ENCODE peak calls at places on chromosomes 1 and 21, in six cellular contexts. One of them, this sample, is unnamed.

GRCh38 chr1:181396171-181396670 is 87.1 kb upstream of the CACNA1E start:
- DNase-seq in NAMALWA: no peak
- DNase-seq in activated T-helper 1 cell treated with Interleukin-2 at 50 U/mL for 16 hours: peak
- DNase-seq in C1 segment of cervical spinal cord: no peak
- DNase-seq in effector CD8-positive, alpha-beta T cell: peak
- DNase-seq in EH: no peak
- DNase-seq in this sample: peak

GRCh38 chr1:180530501-180530900 is 28.1 kb upstream of the ACBD6 start:
- DNase-seq in EH: peak
- DNase-seq in NAMALWA: no peak
- DNase-seq in effector CD8-positive, alpha-beta T cell: no peak
- DNase-seq in C1 segment of cervical spinal cord: no peak
- DNase-seq in activated T-helper 1 cell treated with Interleukin-2 at 50 U/mL for 16 hours: no peak
- DNase-seq in this sample: no peak

GRCh38 chr21:23801292-23801691 is 1806.0 kb downstream of the MRPL39 start:
- DNase-seq in EH: no peak
- DNase-seq in activated T-helper 1 cell treated with Interleukin-2 at 50 U/mL for 16 hours: no peak
- DNase-seq in C1 segment of cervical spinal cord: no peak
- DNase-seq in NAMALWA: no peak
- DNase-seq in effector CD8-positive, alpha-beta T cell: no peak
- DNase-seq in this sample: no peak

GRCh38 chr1:85544689-85545203 is 35.8 kb upstream of the CCN1 start:
- DNase-seq in effector CD8-positive, alpha-beta T cell: no peak
- DNase-seq in activated T-helper 1 cell treated with Interleukin-2 at 50 U/mL for 16 hours: no peak
- DNase-seq in EH: peak
- DNase-seq in C1 segment of cervical spinal cord: no peak
- DNase-seq in NAMALWA: no peak
- DNase-seq in this sample: no peak

GRCh38 chr21:16587141-16587570 is 857.4 kb downstream of the USP25 start:
- DNase-seq in effector CD8-positive, alpha-beta T cell: no peak
- DNase-seq in NAMALWA: no peak
- DNase-seq in C1 segment of cervical spinal cord: peak
- DNase-seq in activated T-helper 1 cell treated with Interleukin-2 at 50 U/mL for 16 hours: no peak
- DNase-seq in EH: no peak
- DNase-seq in this sample: no peak

GRCh38 chr1:160519542-160520435 is 3.3 kb downstream of the SLAMF6 start:
- DNase-seq in EH: no peak
- DNase-seq in activated T-helper 1 cell treated with Interleukin-2 at 50 U/mL for 16 hours: no peak
- DNase-seq in NAMALWA: peak
- DNase-seq in effector CD8-positive, alpha-beta T cell: no peak
- DNase-seq in C1 segment of cervical spinal cord: no peak
- DNase-seq in this sample: no peak

GRCh38 chr1:22773981-22774471 is 63.4 kb downstream of the EPHB2 start:
- DNase-seq in EH: peak
- DNase-seq in NAMALWA: no peak
- DNase-seq in effector CD8-positive, alpha-beta T cell: no peak
- DNase-seq in C1 segment of cervical spinal cord: no peak
- DNase-seq in activated T-helper 1 cell treated with Interleukin-2 at 50 U/mL for 16 hours: no peak
- DNase-seq in this sample: no peak

GRCh38 chr21:41901782-41902181 is 22.6 kb upstream of the PRDM15 start:
- DNase-seq in C1 segment of cervical spinal cord: no peak
- DNase-seq in NAMALWA: no peak
- DNase-seq in activated T-helper 1 cell treated with Interleukin-2 at 50 U/mL for 16 hours: no peak
- DNase-seq in EH: no peak
- DNase-seq in effector CD8-positive, alpha-beta T cell: no peak
- DNase-seq in this sample: no peak

GRCh38 chr1:201576914-201577313 is 38.0 kb downstream of the NAV1 start:
- DNase-seq in activated T-helper 1 cell treated with Interleukin-2 at 50 U/mL for 16 hours: no peak
- DNase-seq in NAMALWA: no peak
- DNase-seq in effector CD8-positive, alpha-beta T cell: no peak
- DNase-seq in EH: no peak
- DNase-seq in C1 segment of cervical spinal cord: no peak
- DNase-seq in this sample: no peak

GRCh38 chr1:159554681-159555080 is 18.9 kb upstream of the OR10J5 start:
- DNase-seq in effector CD8-positive, alpha-beta T cell: no peak
- DNase-seq in EH: no peak
- DNase-seq in activated T-helper 1 cell treated with Interleukin-2 at 50 U/mL for 16 hours: no peak
- DNase-seq in NAMALWA: no peak
- DNase-seq in C1 segment of cervical spinal cord: no peak
- DNase-seq in this sample: no peak

GRCh38 chr1:151458936-151459330 is 361 bp downstream of the POGZ start:
- DNase-seq in C1 segment of cervical spinal cord: no peak
- DNase-seq in activated T-helper 1 cell treated with Interleukin-2 at 50 U/mL for 16 hours: peak
- DNase-seq in NAMALWA: peak
- DNase-seq in EH: peak
- DNase-seq in effector CD8-positive, alpha-beta T cell: peak
- DNase-seq in this sample: peak

GRCh38 chr1:180800945-180801344 is 111.8 kb upstream of the KIAA1614 start:
- DNase-seq in NAMALWA: no peak
- DNase-seq in C1 segment of cervical spinal cord: no peak
- DNase-seq in activated T-helper 1 cell treated with Interleukin-2 at 50 U/mL for 16 hours: no peak
- DNase-seq in effector CD8-positive, alpha-beta T cell: no peak
- DNase-seq in EH: no peak
- DNase-seq in this sample: no peak

GRCh38 chr21:39630827-39631226 is 18.1 kb downstream of the B3GALT5 start:
- DNase-seq in NAMALWA: no peak
- DNase-seq in EH: peak
- DNase-seq in effector CD8-positive, alpha-beta T cell: no peak
- DNase-seq in C1 segment of cervical spinal cord: no peak
- DNase-seq in activated T-helper 1 cell treated with Interleukin-2 at 50 U/mL for 16 hours: no peak
- DNase-seq in this sample: no peak

GRCh38 chr1:67759692-67760029 is 73.6 kb downstream of the GNG12 start:
- DNase-seq in C1 segment of cervical spinal cord: no peak
- DNase-seq in activated T-helper 1 cell treated with Interleukin-2 at 50 U/mL for 16 hours: no peak
- DNase-seq in NAMALWA: no peak
- DNase-seq in effector CD8-positive, alpha-beta T cell: no peak
- DNase-seq in EH: peak
- DNase-seq in this sample: no peak

GRCh38 chr1:46581685-46582455 is 22.2 kb downstream of the MKNK1 start:
- DNase-seq in C1 segment of cervical spinal cord: no peak
- DNase-seq in effector CD8-positive, alpha-beta T cell: no peak
- DNase-seq in EH: no peak
- DNase-seq in activated T-helper 1 cell treated with Interleukin-2 at 50 U/mL for 16 hours: no peak
- DNase-seq in NAMALWA: no peak
- DNase-seq in this sample: peak

GRCh38 chr1:182580736-182581135 is 8.3 kb downstream of the RNASEL start:
- DNase-seq in EH: no peak
- DNase-seq in NAMALWA: no peak
- DNase-seq in activated T-helper 1 cell treated with Interleukin-2 at 50 U/mL for 16 hours: no peak
- DNase-seq in C1 segment of cervical spinal cord: no peak
- DNase-seq in effector CD8-positive, alpha-beta T cell: no peak
- DNase-seq in this sample: no peak

GRCh38 chr21:35113064-35113463 is 64.0 kb upstream of the RUNX1 start:
- DNase-seq in EH: peak
- DNase-seq in C1 segment of cervical spinal cord: no peak
- DNase-seq in NAMALWA: no peak
- DNase-seq in effector CD8-positive, alpha-beta T cell: no peak
- DNase-seq in activated T-helper 1 cell treated with Interleukin-2 at 50 U/mL for 16 hours: no peak
- DNase-seq in this sample: no peak

GRCh38 chr21:30354308-30355005 is 6.1 kb upstream of the KRTAP23-1 start:
- DNase-seq in NAMALWA: no peak
- DNase-seq in EH: no peak
- DNase-seq in effector CD8-positive, alpha-beta T cell: no peak
- DNase-seq in activated T-helper 1 cell treated with Interleukin-2 at 50 U/mL for 16 hours: no peak
- DNase-seq in C1 segment of cervical spinal cord: no peak
- DNase-seq in this sample: no peak

GRCh38 chr1:88685239-88685604 is 1.1 kb downstream of the PKN2 start:
- DNase-seq in EH: peak
- DNase-seq in NAMALWA: no peak
- DNase-seq in C1 segment of cervical spinal cord: no peak
- DNase-seq in effector CD8-positive, alpha-beta T cell: no peak
- DNase-seq in activated T-helper 1 cell treated with Interleukin-2 at 50 U/mL for 16 hours: no peak
- DNase-seq in this sample: no peak

GRCh38 chr1:64519921-64520320 is 50.0 kb downstream of the CACHD1 start:
- DNase-seq in EH: peak
- DNase-seq in C1 segment of cervical spinal cord: no peak
- DNase-seq in NAMALWA: no peak
- DNase-seq in activated T-helper 1 cell treated with Interleukin-2 at 50 U/mL for 16 hours: no peak
- DNase-seq in effector CD8-positive, alpha-beta T cell: no peak
- DNase-seq in this sample: no peak

GRCh38 chr21:20418353-20418752 is 579.9 kb upstream of the NCAM2 start:
- DNase-seq in EH: no peak
- DNase-seq in activated T-helper 1 cell treated with Interleukin-2 at 50 U/mL for 16 hours: no peak
- DNase-seq in effector CD8-positive, alpha-beta T cell: no peak
- DNase-seq in NAMALWA: no peak
- DNase-seq in C1 segment of cervical spinal cord: no peak
- DNase-seq in this sample: no peak

GRCh38 chr1:11731719-11732283 is 4.1 kb upstream of the AGTRAP start:
- DNase-seq in effector CD8-positive, alpha-beta T cell: peak
- DNase-seq in NAMALWA: no peak
- DNase-seq in EH: peak
- DNase-seq in C1 segment of cervical spinal cord: no peak
- DNase-seq in activated T-helper 1 cell treated with Interleukin-2 at 50 U/mL for 16 hours: no peak
- DNase-seq in this sample: no peak

GRCh38 chr21:39451332-39452206 is at the start of gene SH3BGR:
- DNase-seq in C1 segment of cervical spinal cord: peak
- DNase-seq in EH: no peak
- DNase-seq in NAMALWA: no peak
- DNase-seq in activated T-helper 1 cell treated with Interleukin-2 at 50 U/mL for 16 hours: no peak
- DNase-seq in effector CD8-positive, alpha-beta T cell: no peak
- DNase-seq in this sample: no peak

GRCh38 chr1:231093158-231093922 is 53.3 kb upstream of the FAM89A start:
- DNase-seq in effector CD8-positive, alpha-beta T cell: no peak
- DNase-seq in activated T-helper 1 cell treated with Interleukin-2 at 50 U/mL for 16 hours: no peak
- DNase-seq in EH: peak
- DNase-seq in C1 segment of cervical spinal cord: peak
- DNase-seq in NAMALWA: no peak
- DNase-seq in this sample: no peak

GRCh38 chr1:212915245-212916091 is 34.9 kb upstream of the VASH2 start:
- DNase-seq in NAMALWA: peak
- DNase-seq in effector CD8-positive, alpha-beta T cell: no peak
- DNase-seq in C1 segment of cervical spinal cord: no peak
- DNase-seq in activated T-helper 1 cell treated with Interleukin-2 at 50 U/mL for 16 hours: no peak
- DNase-seq in EH: peak
- DNase-seq in this sample: no peak

GRCh38 chr21:31545036-31545435 is 114.5 kb upstream of the SOD1 start:
- DNase-seq in effector CD8-positive, alpha-beta T cell: no peak
- DNase-seq in C1 segment of cervical spinal cord: no peak
- DNase-seq in NAMALWA: no peak
- DNase-seq in EH: no peak
- DNase-seq in activated T-helper 1 cell treated with Interleukin-2 at 50 U/mL for 16 hours: no peak
- DNase-seq in this sample: no peak

GRCh38 chr1:205579711-205580110 is 52.1 kb downstream of the ELK4 start:
- DNase-seq in NAMALWA: no peak
- DNase-seq in effector CD8-positive, alpha-beta T cell: no peak
- DNase-seq in activated T-helper 1 cell treated with Interleukin-2 at 50 U/mL for 16 hours: no peak
- DNase-seq in C1 segment of cervical spinal cord: no peak
- DNase-seq in EH: no peak
- DNase-seq in this sample: no peak

GRCh38 chr1:199551967-199552565 is 475.4 kb upstream of the NR5A2 start:
- DNase-seq in EH: peak
- DNase-seq in C1 segment of cervical spinal cord: peak
- DNase-seq in effector CD8-positive, alpha-beta T cell: no peak
- DNase-seq in activated T-helper 1 cell treated with Interleukin-2 at 50 U/mL for 16 hours: no peak
- DNase-seq in NAMALWA: peak
- DNase-seq in this sample: no peak

GRCh38 chr1:82466894-82467293 is 666.2 kb downstream of the ADGRL2 start:
- DNase-seq in effector CD8-positive, alpha-beta T cell: no peak
- DNase-seq in NAMALWA: no peak
- DNase-seq in C1 segment of cervical spinal cord: no peak
- DNase-seq in EH: no peak
- DNase-seq in activated T-helper 1 cell treated with Interleukin-2 at 50 U/mL for 16 hours: no peak
- DNase-seq in this sample: no peak

GRCh38 chr21:39630191-39630591 is 17.5 kb downstream of the B3GALT5 start:
- DNase-seq in NAMALWA: no peak
- DNase-seq in C1 segment of cervical spinal cord: no peak
- DNase-seq in effector CD8-positive, alpha-beta T cell: no peak
- DNase-seq in EH: peak
- DNase-seq in activated T-helper 1 cell treated with Interleukin-2 at 50 U/mL for 16 hours: no peak
- DNase-seq in this sample: no peak

GRCh38 chr1:210796421-210796820 is 337.5 kb downstream of the KCNH1 start:
- DNase-seq in NAMALWA: no peak
- DNase-seq in effector CD8-positive, alpha-beta T cell: no peak
- DNase-seq in activated T-helper 1 cell treated with Interleukin-2 at 50 U/mL for 16 hours: no peak
- DNase-seq in C1 segment of cervical spinal cord: no peak
- DNase-seq in EH: no peak
- DNase-seq in this sample: no peak

GRCh38 chr1:59672851-59673574 is 141.7 kb upstream of the HOOK1 start:
- DNase-seq in C1 segment of cervical spinal cord: no peak
- DNase-seq in activated T-helper 1 cell treated with Interleukin-2 at 50 U/mL for 16 hours: no peak
- DNase-seq in effector CD8-positive, alpha-beta T cell: no peak
- DNase-seq in NAMALWA: no peak
- DNase-seq in EH: peak
- DNase-seq in this sample: no peak

GRCh38 chr1:16927256-16927655 is 5.5 kb downstream of the CROCC start:
- DNase-seq in effector CD8-positive, alpha-beta T cell: no peak
- DNase-seq in NAMALWA: no peak
- DNase-seq in EH: no peak
- DNase-seq in activated T-helper 1 cell treated with Interleukin-2 at 50 U/mL for 16 hours: no peak
- DNase-seq in C1 segment of cervical spinal cord: no peak
- DNase-seq in this sample: no peak

GRCh38 chr1:17887646-17888395 is 132.7 kb downstream of the ACTL8 start:
- DNase-seq in EH: no peak
- DNase-seq in effector CD8-positive, alpha-beta T cell: no peak
- DNase-seq in C1 segment of cervical spinal cord: peak
- DNase-seq in activated T-helper 1 cell treated with Interleukin-2 at 50 U/mL for 16 hours: no peak
- DNase-seq in NAMALWA: no peak
- DNase-seq in this sample: no peak

GRCh38 chr1:58047265-58047858 is 499.2 kb downstream of the OMA1 start:
- DNase-seq in activated T-helper 1 cell treated with Interleukin-2 at 50 U/mL for 16 hours: no peak
- DNase-seq in effector CD8-positive, alpha-beta T cell: no peak
- DNase-seq in EH: peak
- DNase-seq in NAMALWA: peak
- DNase-seq in C1 segment of cervical spinal cord: no peak
- DNase-seq in this sample: no peak

GRCh38 chr1:19468397-19468956 is 16.9 kb downstream of the CAPZB start:
- DNase-seq in effector CD8-positive, alpha-beta T cell: peak
- DNase-seq in activated T-helper 1 cell treated with Interleukin-2 at 50 U/mL for 16 hours: peak
- DNase-seq in EH: no peak
- DNase-seq in NAMALWA: no peak
- DNase-seq in C1 segment of cervical spinal cord: no peak
- DNase-seq in this sample: peak

GRCh38 chr1:212291505-212292134 is 6.4 kb downstream of the PPP2R5A start:
- DNase-seq in C1 segment of cervical spinal cord: no peak
- DNase-seq in NAMALWA: peak
- DNase-seq in activated T-helper 1 cell treated with Interleukin-2 at 50 U/mL for 16 hours: no peak
- DNase-seq in effector CD8-positive, alpha-beta T cell: no peak
- DNase-seq in EH: peak
- DNase-seq in this sample: no peak

GRCh38 chr1:222632749-222633148 is 14.9 kb downstream of the MIA3 start:
- DNase-seq in activated T-helper 1 cell treated with Interleukin-2 at 50 U/mL for 16 hours: no peak
- DNase-seq in C1 segment of cervical spinal cord: no peak
- DNase-seq in effector CD8-positive, alpha-beta T cell: no peak
- DNase-seq in NAMALWA: no peak
- DNase-seq in EH: no peak
- DNase-seq in this sample: no peak

GRCh38 chr1:20371411-20371810 is 80.7 kb downstream of the VWA5B1 start:
- DNase-seq in activated T-helper 1 cell treated with Interleukin-2 at 50 U/mL for 16 hours: no peak
- DNase-seq in C1 segment of cervical spinal cord: no peak
- DNase-seq in effector CD8-positive, alpha-beta T cell: no peak
- DNase-seq in NAMALWA: no peak
- DNase-seq in EH: peak
- DNase-seq in this sample: no peak

This sample was measured in T-helper 22 cell.